ENCODE peak calls at places on chromosomes 13 and 19, in four cellular contexts. O, Y, T and A are unnamed samples.
A peak's percentile ranks its signal among the peaks of the same experiment; 100 is the strongest.

GRCh38 chr19:33441277-33441699 is 67.8 kb downstream of the CEBPG start:
- DNase-seq in O (no peak), Y (no peak), T (no peak), A (no peak)

GRCh38 chr13:19264711-19265110 is 83.1 kb upstream of the TUBA3C start:
- DNase-seq in O (no peak), Y (no peak), T (no peak), A (no peak)

GRCh38 chr13:114259974-114260373 is 21.4 kb upstream of the UPF3A start:
- DNase-seq in O (no peak), Y (no peak), T (no peak), A (no peak)

GRCh38 chr13:51912091-51912490 is 50.3 kb downstream of the CCDC70 start:
- DNase-seq in O (no peak), Y (no peak), T (no peak), A (no peak)

GRCh38 chr13:48775804-48776203 is 122.1 kb downstream of the CYSLTR2 start:
- DNase-seq in O (no peak), Y (no peak), T (no peak), A (no peak)

GRCh38 chr13:99406799-99407201 is 94.5 kb upstream of the TM9SF2 start:
- DNase-seq in O (no peak), Y (no peak), T (no peak), A (no peak)

GRCh38 chr13:110507678-110508381 is 53.7 kb downstream of the RAB20 start:
- DNase-seq in O (no peak), Y (no peak), T (no peak), A (no peak)

GRCh38 chr19:18637644-18638630 is 1.1 kb downstream of the KLHL26 start:
- DNase-seq in O (peak; percentile 32), Y (peak; percentile 44), T (no peak), A (no peak)

GRCh38 chr13:73473016-73473415 is 414.2 kb downstream of the KLF5 start:
- DNase-seq in O (no peak), Y (no peak), T (no peak), A (no peak)

GRCh38 chr13:77980592-77980991 is 62.0 kb upstream of the EDNRB start:
- DNase-seq in O (no peak), Y (no peak), T (no peak), A (no peak)

GRCh38 chr13:37226966-37227365 is 121.5 kb upstream of the CSNK1A1L start:
- DNase-seq in O (no peak), Y (no peak), T (no peak), A (no peak)

GRCh38 chr13:36297259-36297599 is 385 bp downstream of the CCDC169 start:
- DNase-seq in O (no peak), Y (no peak), T (no peak), A (no peak)

GRCh38 chr13:111658150-111659100 is 338.0 kb downstream of the TEX29 start:
- DNase-seq in O (no peak), Y (no peak), T (no peak), A (no peak)

GRCh38 chr19:41431426-41432386 is 4.5 kb upstream of the B3GNT8 start:
- DNase-seq in O (no peak), Y (peak; percentile 57), T (peak; percentile 24), A (no peak)

GRCh38 chr13:78631077-78631476 is 27.7 kb upstream of the POU4F1 start:
- DNase-seq in O (no peak), Y (no peak), T (no peak), A (no peak)

GRCh38 chr19:39411832-39412099 is 703 bp upstream of the PLEKHG2 start:
- DNase-seq in O (peak; percentile 84), Y (peak; percentile 94), T (peak; percentile 90), A (peak; percentile 80)

GRCh38 chr13:68697551-68697950 is 1410.1 kb upstream of the ATXN8OS start:
- DNase-seq in O (no peak), Y (peak; percentile 70), T (no peak), A (peak; percentile 31)

GRCh38 chr19:1671716-1672037 is 19.3 kb upstream of the TCF3 start:
- DNase-seq in O (no peak), Y (peak; percentile 56), T (no peak), A (no peak)

GRCh38 chr19:4012975-4013634 is 5.6 kb downstream of the PIAS4 start:
- DNase-seq in O (no peak), Y (no peak), T (no peak), A (peak; percentile 6)

GRCh38 chr19:3899531-3900294 is 19.2 kb downstream of the ATCAY start:
- DNase-seq in O (no peak), Y (no peak), T (no peak), A (no peak)

GRCh38 chr13:99198630-99199029 is 2.0 kb upstream of the UBAC2 start:
- DNase-seq in O (no peak), Y (no peak), T (no peak), A (no peak)

GRCh38 chr13:64723735-64724134 is 2506.4 kb downstream of the PCDH9 start:
- DNase-seq in O (peak; percentile 80), Y (no peak), T (peak; percentile 62), A (peak; percentile 51)
- TF ChIP-seq ELF1 in O (no peak), Y (no peak), T (no peak), A (no peak)

GRCh38 chr19:49792829-49793560 is 20.1 kb downstream of the FUZ start:
- DNase-seq in O (no peak), Y (no peak), T (no peak), A (no peak)

GRCh38 chr19:49793561-49793840 is 19.6 kb downstream of the FUZ start:
- DNase-seq in O (no peak), Y (no peak), T (no peak), A (no peak)

GRCh38 chr19:49788857-49789256 is 22.1 kb downstream of the AP2A1 start:
- DNase-seq in O (no peak), Y (no peak), T (no peak), A (no peak)

GRCh38 chr19:49791776-49792445 is 21.2 kb downstream of the FUZ start:
- DNase-seq in O (no peak), Y (no peak), T (no peak), A (no peak)

GRCh38 chr19:49790866-49791265 is 22.2 kb downstream of the FUZ start:
- DNase-seq in O (no peak), Y (peak; percentile 58), T (no peak), A (no peak)
- TF ChIP-seq POLR2AphosphoS5 in O (no peak), Y (no peak), T (no peak), A (no peak)

DNA sequence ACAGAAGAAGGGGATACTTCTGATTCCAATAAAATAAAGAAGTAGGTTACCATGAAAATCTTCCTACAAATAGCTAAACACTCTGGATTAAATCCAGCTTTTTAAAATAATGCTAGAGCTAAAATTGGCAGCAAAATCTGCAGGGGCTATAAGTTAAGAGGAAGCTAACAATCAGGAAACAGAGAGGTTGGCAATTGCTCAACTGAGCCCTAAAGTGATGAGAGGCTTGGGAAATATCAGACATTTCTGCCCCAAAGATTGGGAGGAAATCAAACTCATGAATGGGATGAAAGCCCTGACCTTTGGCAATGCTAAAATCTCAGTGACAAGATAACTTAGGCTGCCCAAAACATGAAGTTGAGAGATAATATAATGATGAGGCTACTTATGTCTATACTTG is 1438.0 kb downstream of the EFNB2 start:
- DNase-seq in O (no peak), Y (no peak), T (no peak), A (no peak)
- TF ChIP-seq ELF1 in O (no peak), Y (no peak), T (no peak), A (no peak)

DNA sequence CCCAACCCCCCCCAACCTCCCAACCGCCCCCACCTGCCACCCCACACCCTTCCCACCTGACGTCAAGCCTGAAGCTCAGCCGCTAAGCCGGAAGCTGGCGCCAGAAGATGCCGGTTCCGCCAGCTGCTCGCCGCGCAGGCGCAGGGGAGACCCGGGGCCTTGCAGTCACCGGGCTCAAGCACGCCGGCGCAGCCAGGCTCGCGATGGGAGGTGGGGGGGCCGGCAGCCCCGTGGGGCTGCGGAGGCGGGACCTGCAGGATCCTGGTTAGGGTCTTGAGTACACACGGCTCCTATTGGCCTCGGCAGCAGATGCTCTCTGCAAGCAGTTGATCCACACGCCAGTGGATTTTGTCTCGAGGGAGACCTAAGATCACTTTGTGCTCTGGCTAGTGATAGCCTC is at the start of gene LIG4:
- DNase-seq in O (peak; percentile 78), Y (peak; percentile 87), T (peak; percentile 79), A (peak; percentile 97)
- TF ChIP-seq POLR2AphosphoS5 in O (peak; percentile 65), Y (peak; percentile 52), T (no peak), A (peak; percentile 48)

GRCh38 chr13:44693156-44693826 is 117.2 kb upstream of the TSC22D1 start:
- DNase-seq in O (no peak), Y (no peak), T (no peak), A (no peak)

GRCh38 chr13:44695520-44695919 is 119.4 kb upstream of the TSC22D1 start:
- DNase-seq in O (no peak), Y (no peak), T (no peak), A (no peak)

GRCh38 chr13:44690376-44690775 is 114.2 kb upstream of the TSC22D1 start:
- DNase-seq in O (no peak), Y (no peak), T (no peak), A (no peak)

GRCh38 chr13:44694842-44695241 is 118.7 kb upstream of the TSC22D1 start:
- DNase-seq in O (no peak), Y (no peak), T (no peak), A (no peak)

DNA sequence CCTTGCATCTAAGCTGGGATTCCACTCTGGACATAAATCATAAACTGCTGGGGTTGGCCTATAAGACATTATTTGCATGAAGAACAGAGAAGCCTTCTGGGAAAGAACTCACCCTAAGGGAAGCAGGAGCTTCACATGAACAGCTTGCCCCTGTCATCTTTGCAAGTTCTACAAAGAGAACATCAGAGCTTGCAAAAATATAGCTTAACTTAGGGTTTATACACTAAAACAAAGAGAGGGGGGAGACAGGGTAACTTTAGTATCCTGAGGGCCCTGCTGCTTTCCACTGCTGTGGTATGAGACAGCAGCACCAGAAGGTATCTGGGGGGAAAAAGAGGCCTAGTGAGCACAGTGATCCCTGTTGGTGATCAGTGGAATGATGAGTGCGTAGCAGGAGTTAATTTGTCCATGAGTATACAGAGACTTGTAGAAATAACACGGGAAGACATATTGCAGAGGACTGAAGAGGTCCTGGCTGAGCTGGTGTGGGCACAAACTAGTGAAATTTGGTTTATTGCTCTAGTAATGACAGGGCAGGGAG is 116.1 kb upstream of the TSC22D1 start:
- DNase-seq in O (peak; percentile 70), Y (peak; percentile 9), T (no peak), A (no peak)
- TF ChIP-seq ELF1 in O (no peak), Y (no peak), T (no peak), A (no peak)

GRCh38 chr19:55101261-55101660 is 16.2 kb downstream of the PPP1R12C start:
- DNase-seq in O (no peak), Y (no peak), T (no peak), A (no peak)

GRCh38 chr19:55097864-55098715 is 19.3 kb downstream of the PPP1R12C start:
- DNase-seq in O (no peak), Y (no peak), T (no peak), A (no peak)

GRCh38 chr19:55103190-55103589 is 14.2 kb downstream of the PPP1R12C start:
- DNase-seq in O (no peak), Y (no peak), T (no peak), A (no peak)

GRCh38 chr19:55098716-55099556 is 18.5 kb downstream of the PPP1R12C start:
- DNase-seq in O (no peak), Y (no peak), T (no peak), A (no peak)

GRCh38 chr19:55099557-55100506 is 17.6 kb downstream of the PPP1R12C start:
- DNase-seq in O (no peak), Y (peak; percentile 47), T (no peak), A (no peak)
- TF ChIP-seq POLR2AphosphoS5 in O (no peak), Y (no peak), T (no peak), A (no peak)

GRCh38 chr19:19774354-19775033 is 41.6 kb upstream of the ZNF14 start:
- DNase-seq in O (no peak), Y (no peak), T (no peak), A (no peak)
- TF ChIP-seq ELF1 in O (no peak), Y (no peak), T (no peak), A (no peak)

GRCh38 chr19:17309198-17309961 is at the start of gene DDA1:
- DNase-seq in O (peak; percentile 100), Y (peak; percentile 100), T (peak; percentile 99), A (peak; percentile 97)
- TF ChIP-seq POLR2AphosphoS5 in O (peak; percentile 63), Y (no peak), T (peak; percentile 76), A (peak; percentile 82)